ENCODE peak calls at places on chromosome 5, in four cellular contexts. D is stimulated activated CD8-positive, alpha-beta memory T cell treated with anti-CD3 and anti-CD28 coated beads, Interleukin-7, amount 100 ng/mL, for 4 hours; E is D341Med; X is breast epithelium. I is an unnamed sample.
A peak's percentile ranks its signal among the peaks of the same experiment; 100 is the strongest.

GRCh38 chr5:16871746-16872339 is 64.2 kb downstream of the MYO10 start:
- DNase-seq in D (no peak), E (no peak), X (no peak), I (no peak)

GRCh38 chr5:173614591-173614990 is 1.9 kb downstream of the BOD1 start:
- DNase-seq in D (no peak), E (no peak), X (no peak), I (no peak)

GRCh38 chr5:44640945-44641456 is 167.7 kb upstream of the MRPS30 start:
- DNase-seq in D (no peak), E (no peak), X (no peak), I (no peak)

GRCh38 chr5:175344331-175345200 is 99.4 kb downstream of the DRD1 start:
- DNase-seq in D (no peak), E (no peak), X (no peak), I (no peak)

GRCh38 chr5:178642351-178642909 is 15.6 kb upstream of the CLK4 start:
- DNase-seq in D (no peak), E (no peak), X (no peak), I (peak; percentile 36)

GRCh38 chr5:6508931-6509330 is 60.3 kb downstream of the UBE2QL1 start:
- DNase-seq in D (no peak), E (no peak), X (no peak), I (no peak)

GRCh38 chr5:45089870-45090269 is 281.1 kb downstream of the MRPS30 start:
- DNase-seq in D (no peak), E (no peak), X (no peak), I (no peak)

GRCh38 chr5:65672787-65673186 is 48.0 kb downstream of the SHLD3 start:
- DNase-seq in D (no peak), E (no peak), X (no peak), I (no peak)

GRCh38 chr5:149175346-149176113 is 34.2 kb downstream of the ABLIM3 start:
- DNase-seq in D (no peak), E (no peak), X (no peak), I (no peak)

GRCh38 chr5:854217-854616 is 3.4 kb upstream of the ZDHHC11 start:
- DNase-seq in D (no peak), E (no peak), X (no peak), I (no peak)

GRCh38 chr5:53027913-53028312 is 38.8 kb downstream of the ITGA2 start:
- DNase-seq in D (no peak), E (no peak), X (no peak), I (no peak)

GRCh38 chr5:176364765-176365662 is at the start of gene ARL10:
- DNase-seq in D (peak; percentile 22), E (peak; percentile 87), X (no peak), I (peak; percentile 77)